ENCODE peak calls at places on chromosomes 11 and 22, in six cellular contexts. One of them, this sample, is unnamed.

GRCh38 chr22:29727248-29727551 is 7.4 kb downstream of the CABP7 start:
- DNase-seq in COR-L47: no peak
- DNase-seq in ureter: no peak
- DNase-seq in heart left ventricle: no peak
- DNase-seq in NCI-H1417: no peak
- DNase-seq in progenitor cell of endocrine pancreas: no peak
- DNase-seq in this sample: no peak

GRCh38 chr11:88338223-88338661 is 706 bp upstream of the CTSC start:
- DNase-seq in COR-L47: no peak
- DNase-seq in ureter: peak; percentile 60
- DNase-seq in heart left ventricle: peak; percentile 60
- DNase-seq in NCI-H1417: no peak
- DNase-seq in progenitor cell of endocrine pancreas: no peak
- DNase-seq in this sample: peak; percentile 71

GRCh38 chr11:46414899-46415298 is 23.3 kb upstream of the CHRM4 start:
- DNase-seq in COR-L47: peak; percentile 85
- DNase-seq in ureter: no peak
- DNase-seq in heart left ventricle: no peak
- DNase-seq in NCI-H1417: no peak
- DNase-seq in progenitor cell of endocrine pancreas: no peak
- DNase-seq in this sample: no peak

GRCh38 chr11:131118247-131118646 is 202.0 kb upstream of the SNX19 start:
- DNase-seq in COR-L47: no peak
- DNase-seq in ureter: no peak
- DNase-seq in heart left ventricle: no peak
- DNase-seq in NCI-H1417: no peak
- DNase-seq in progenitor cell of endocrine pancreas: no peak
- DNase-seq in this sample: no peak

GRCh38 chr22:49968313-49968830 is 7.8 kb downstream of the PIM3 start:
- DNase-seq in COR-L47: no peak
- DNase-seq in ureter: peak; percentile 51
- DNase-seq in heart left ventricle: no peak
- DNase-seq in NCI-H1417: no peak
- DNase-seq in progenitor cell of endocrine pancreas: no peak
- DNase-seq in this sample: no peak

GRCh38 chr11:11977206-11977938 is 31.1 kb downstream of the DKK3 start:
- DNase-seq in COR-L47: no peak
- DNase-seq in ureter: peak; percentile 79
- DNase-seq in heart left ventricle: peak; percentile 84
- DNase-seq in NCI-H1417: no peak
- DNase-seq in progenitor cell of endocrine pancreas: no peak
- DNase-seq in this sample: peak; percentile 56

GRCh38 chr11:99020324-99021225 is at the start of gene CNTN5:
- DNase-seq in COR-L47: peak; percentile 94
- DNase-seq in ureter: peak; percentile 43
- DNase-seq in heart left ventricle: peak; percentile 36
- DNase-seq in NCI-H1417: no peak
- DNase-seq in progenitor cell of endocrine pancreas: peak; percentile 49
- DNase-seq in this sample: peak; percentile 35

GRCh38 chr11:204587-205109 is 2.6 kb downstream of the BET1L start:
- DNase-seq in COR-L47: no peak
- DNase-seq in ureter: no peak
- DNase-seq in heart left ventricle: no peak
- DNase-seq in NCI-H1417: no peak
- DNase-seq in progenitor cell of endocrine pancreas: no peak
- DNase-seq in this sample: peak; percentile 24

GRCh38 chr11:123065634-123066033 is 3.7 kb upstream of the HSPA8 start:
- DNase-seq in COR-L47: no peak
- DNase-seq in ureter: no peak
- DNase-seq in heart left ventricle: no peak
- DNase-seq in NCI-H1417: no peak
- DNase-seq in progenitor cell of endocrine pancreas: no peak
- DNase-seq in this sample: no peak

GRCh38 chr11:68706237-68706636 is 21.9 kb downstream of the GAL start:
- DNase-seq in COR-L47: no peak
- DNase-seq in ureter: no peak
- DNase-seq in heart left ventricle: no peak
- DNase-seq in NCI-H1417: no peak
- DNase-seq in progenitor cell of endocrine pancreas: no peak
- DNase-seq in this sample: no peak

GRCh38 chr22:32677876-32678275 is 123.6 kb upstream of the TIMP3 start:
- DNase-seq in COR-L47: no peak
- DNase-seq in ureter: no peak
- DNase-seq in heart left ventricle: no peak
- DNase-seq in NCI-H1417: no peak
- DNase-seq in progenitor cell of endocrine pancreas: no peak
- DNase-seq in this sample: no peak

GRCh38 chr22:37740455-37741311 is 43.8 kb downstream of the TRIOBP start:
- DNase-seq in COR-L47: no peak
- DNase-seq in ureter: no peak
- DNase-seq in heart left ventricle: no peak
- DNase-seq in NCI-H1417: no peak
- DNase-seq in progenitor cell of endocrine pancreas: no peak
- DNase-seq in this sample: no peak

GRCh38 chr11:113828186-113828585 is 47.2 kb downstream of the USP28 start:
- DNase-seq in COR-L47: no peak
- DNase-seq in ureter: no peak
- DNase-seq in heart left ventricle: no peak
- DNase-seq in NCI-H1417: no peak
- DNase-seq in progenitor cell of endocrine pancreas: no peak
- DNase-seq in this sample: no peak

GRCh38 chr11:61996933-61997332 is 29.5 kb upstream of the FTH1 start:
- DNase-seq in COR-L47: no peak
- DNase-seq in ureter: no peak
- DNase-seq in heart left ventricle: no peak
- DNase-seq in NCI-H1417: no peak
- DNase-seq in progenitor cell of endocrine pancreas: no peak
- DNase-seq in this sample: no peak

GRCh38 chr22:42399315-42400271 is 32.6 kb downstream of the NFAM1 start:
- DNase-seq in COR-L47: peak; percentile 99
- DNase-seq in ureter: no peak
- DNase-seq in heart left ventricle: peak; percentile 53
- DNase-seq in NCI-H1417: peak; percentile 96
- DNase-seq in progenitor cell of endocrine pancreas: no peak
- DNase-seq in this sample: peak; percentile 39

GRCh38 chr11:19727246-19727645 is 14.6 kb downstream of the NAV2 start:
- DNase-seq in COR-L47: peak; percentile 18
- DNase-seq in ureter: no peak
- DNase-seq in heart left ventricle: peak; percentile 48
- DNase-seq in NCI-H1417: no peak
- DNase-seq in progenitor cell of endocrine pancreas: no peak
- DNase-seq in this sample: no peak

GRCh38 chr11:7904910-7905309 is 26.2 kb downstream of the OR10A6 start:
- DNase-seq in COR-L47: no peak
- DNase-seq in ureter: no peak
- DNase-seq in heart left ventricle: no peak
- DNase-seq in NCI-H1417: peak; percentile 8
- DNase-seq in progenitor cell of endocrine pancreas: no peak
- DNase-seq in this sample: no peak

GRCh38 chr11:86559311-86559945 is 113.0 kb downstream of the ME3 start:
- DNase-seq in COR-L47: no peak
- DNase-seq in ureter: no peak
- DNase-seq in heart left ventricle: peak; percentile 80
- DNase-seq in NCI-H1417: no peak
- DNase-seq in progenitor cell of endocrine pancreas: no peak
- DNase-seq in this sample: no peak

GRCh38 chr11:67538306-67538705 is 15.1 kb upstream of the CABP2 start:
- DNase-seq in COR-L47: no peak
- DNase-seq in ureter: no peak
- DNase-seq in heart left ventricle: no peak
- DNase-seq in NCI-H1417: no peak
- DNase-seq in progenitor cell of endocrine pancreas: no peak
- DNase-seq in this sample: no peak

GRCh38 chr11:75307058-75307457 is 44.4 kb downstream of the ARRB1 start:
- DNase-seq in COR-L47: no peak
- DNase-seq in ureter: no peak
- DNase-seq in heart left ventricle: no peak
- DNase-seq in NCI-H1417: no peak
- DNase-seq in progenitor cell of endocrine pancreas: no peak
- DNase-seq in this sample: no peak

This sample was measured in lung.